ENCODE peak calls at places on chromosomes 1 and 21, in four cellular contexts. X, T, C and B are unnamed samples.
A peak's percentile ranks its signal among the peaks of the same experiment; 100 is the strongest.

GRCh38 chr1:204124639-204125038 is 27.2 kb downstream of the ETNK2 start:
- DNase-seq in C (no peak), X (no peak), T (no peak), B (no peak)

GRCh38 chr1:110223581-110223980 is 13.5 kb downstream of the KCNC4 start:
- DNase-seq in T (no peak), C (no peak), X (no peak), B (no peak)

GRCh38 chr1:219413523-219413922 is 199.4 kb downstream of the ZC3H11B start:
- DNase-seq in C (no peak), X (no peak), T (no peak), B (no peak)

GRCh38 chr1:64004451-64004850 is 199.0 kb upstream of the UBE2U start:
- DNase-seq in C (peak; percentile 21), T (no peak), X (no peak), B (no peak)

GRCh38 chr1:5986018-5986417 is 6.2 kb downstream of the NPHP4 start:
- DNase-seq in X (no peak), T (no peak), C (no peak), B (no peak)

GRCh38 chr1:2231667-2232254 is 3.6 kb downstream of the SKI start:
- DNase-seq in T (peak; percentile 71), C (peak; percentile 88), X (peak; percentile 93), B (no peak)

GRCh38 chr1:200099040-200099439 is 71.5 kb downstream of the NR5A2 start:
- DNase-seq in C (peak; percentile 67), X (no peak), T (no peak), B (no peak)

GRCh38 chr1:161190962-161191521 is 7.8 kb downstream of the ADAMTS4 start:
- DNase-seq in C (no peak), T (no peak), X (no peak), B (no peak)

GRCh38 chr1:184838374-184838995 is 83.8 kb upstream of the EDEM3 start:
- DNase-seq in T (peak; percentile 88), C (peak; percentile 82), X (no peak), B (no peak)

GRCh38 chr1:11132571-11133293 is 33.1 kb upstream of the EXOSC10 start:
- DNase-seq in T (no peak), C (no peak), X (no peak), B (no peak)

GRCh38 chr1:59006932-59007331 is 223.1 kb upstream of the JUN start:
- DNase-seq in X (no peak), T (no peak), C (no peak), B (no peak)

GRCh38 chr1:71565267-71565666 is 484.4 kb upstream of the ZRANB2 start:
- DNase-seq in T (no peak), C (no peak), X (no peak), B (no peak)

GRCh38 chr1:233730809-233731208 is 116.9 kb downstream of the KCNK1 start:
- DNase-seq in X (no peak), T (no peak), C (no peak), B (peak; percentile 52)

GRCh38 chr1:94723899-94724298 is 96.3 kb upstream of the SLC44A3 start:
- DNase-seq in X (no peak), T (no peak), C (no peak), B (no peak)

GRCh38 chr1:59292557-59292956 is 4.3 kb upstream of the FGGY start:
- DNase-seq in C (peak; percentile 94), T (no peak), X (no peak), B (no peak)

GRCh38 chr1:149849246-149849946 is 50.0 kb upstream of the BOLA1 start:
- DNase-seq in T (no peak), X (no peak), C (no peak), B (no peak)

GRCh38 chr21:18298228-18298627 is 53.6 kb downstream of the CHODL start:
- DNase-seq in C (no peak), T (no peak), X (no peak), B (peak; percentile 11)

GRCh38 chr1:27009601-27010197 is 3.0 kb downstream of the TENT5B start:
- DNase-seq in T (no peak), C (no peak), X (no peak), B (no peak)

GRCh38 chr1:226658538-226659125 is 80.5 kb downstream of the ITPKB start:
- DNase-seq in T (no peak), X (no peak), C (no peak), B (no peak)

GRCh38 chr1:156838972-156839371 is 19.9 kb downstream of the INSRR start:
- DNase-seq in X (no peak), T (no peak), C (peak; percentile 24), B (no peak)

GRCh38 chr1:172638885-172639831 is 19.7 kb upstream of the FASLG start:
- DNase-seq in T (peak; percentile 94), C (peak; percentile 50), X (no peak), B (no peak)

GRCh38 chr1:115426271-115426771 is 88.3 kb upstream of the NGF start:
- DNase-seq in T (peak; percentile 84), C (peak; percentile 89), X (peak; percentile 81), B (no peak)

GRCh38 chr1:56376188-56376984 is 203.0 kb downstream of the PLPP3 start:
- DNase-seq in X (no peak), C (peak; percentile 65), T (peak; percentile 11), B (no peak)

GRCh38 chr1:50968884-50969610 is 998 bp upstream of the CDKN2C start:
- DNase-seq in C (peak; percentile 34), T (no peak), X (peak; percentile 71), B (no peak)